ENCODE peak calls at places on chromosome 1, in six cellular contexts. J is SK-N-MC, A is Panc1, W is breast epithelium, H is endothelial cell of umbilical vein, S is K562. I is an unnamed sample.

GRCh38 chr1:54117815-54118563 is 34.8 kb downstream of the CDCP2 start:
- DNase-seq in H (no peak), J (no peak), W (no peak), A (no peak), S (no peak), I (no peak)

GRCh38 chr1:107867422-107867821 is 97.6 kb downstream of the VAV3 start:
- DNase-seq in H (no peak), W (no peak), S (no peak), J (no peak), A (no peak), I (no peak)

GRCh38 chr1:176090766-176091165 is 116.3 kb downstream of the COP1 start:
- DNase-seq in J (no peak), S (no peak), A (no peak), H (no peak), W (no peak), I (no peak)

GRCh38 chr1:171434717-171435346 is 50.5 kb upstream of the PRRC2C start:
- DNase-seq in A (no peak), W (no peak), J (peak; percentile 37), S (no peak), H (peak; percentile 84), I (no peak)

GRCh38 chr1:10696977-10697376 is 99.5 kb downstream of the CASZ1 start:
- DNase-seq in W (no peak), A (no peak), S (peak; percentile 41), J (no peak), H (no peak), I (no peak)

GRCh38 chr1:11649624-11650330 is 4.5 kb downstream of the FBXO2 start:
- DNase-seq in W (no peak), H (no peak), S (peak; percentile 41), A (no peak), J (no peak), I (no peak)

GRCh38 chr1:118918230-118918939 is 69.8 kb downstream of the TBX15 start:
- DNase-seq in S (no peak), A (no peak), W (no peak), H (no peak), J (no peak), I (no peak)

GRCh38 chr1:31587720-31588423 is 11.6 kb downstream of the TINAGL1 start:
- DNase-seq in W (no peak), H (peak; percentile 86), A (no peak), S (peak; percentile 29), J (no peak), I (peak; percentile 71)

GRCh38 chr1:62891961-62892562 is 108.1 kb downstream of the ATG4C start:
- DNase-seq in H (no peak), A (no peak), J (peak; percentile 77), S (no peak), W (no peak), I (no peak)

GRCh38 chr1:78102916-78103315 is 57.1 kb downstream of the GIPC2 start:
- DNase-seq in A (no peak), S (no peak), W (no peak), H (peak; percentile 37), J (no peak), I (no peak)

GRCh38 chr1:154945962-154946850 is 9.7 kb upstream of the PMVK start:
- DNase-seq in J (no peak), H (no peak), W (no peak), A (no peak), S (no peak), I (no peak)

GRCh38 chr1:154941332-154941995 is 4.9 kb upstream of the PMVK start:
- DNase-seq in S (no peak), A (no peak), W (no peak), H (no peak), J (no peak), I (peak; percentile 48)

GRCh38 chr1:154945160-154945961 is 8.8 kb upstream of the PMVK start:
- DNase-seq in H (no peak), J (no peak), W (no peak), A (no peak), S (no peak), I (no peak)

GRCh38 chr1:154943649-154944421 is 7.3 kb upstream of the PMVK start:
- DNase-seq in J (no peak), A (no peak), H (peak; percentile 29), S (peak; percentile 68), W (no peak), I (peak; percentile 47)

GRCh38 chr1:154944422-154945159 is 8.1 kb upstream of the PMVK start:
- DNase-seq in A (no peak), J (no peak), W (no peak), H (no peak), S (peak; percentile 39), I (no peak)
- H3K27ac ChIP-seq in A (no peak overlapping the region), J (peak overlapping the region; percentile 90), W (peak overlapping the region; percentile 58), H (no peak overlapping the region), S (peak overlapping the region; percentile 44), I (peak overlapping the region; percentile 61)

GRCh38 chr1:165047985-165048384 is 308.5 kb downstream of the LMX1A start:
- DNase-seq in H (no peak), W (no peak), J (no peak), S (no peak), A (no peak), I (no peak)

GRCh38 chr1:165053273-165053835 is 303.2 kb downstream of the LMX1A start:
- DNase-seq in S (no peak), A (no peak), H (no peak), W (no peak), J (no peak), I (no peak)

DNA sequence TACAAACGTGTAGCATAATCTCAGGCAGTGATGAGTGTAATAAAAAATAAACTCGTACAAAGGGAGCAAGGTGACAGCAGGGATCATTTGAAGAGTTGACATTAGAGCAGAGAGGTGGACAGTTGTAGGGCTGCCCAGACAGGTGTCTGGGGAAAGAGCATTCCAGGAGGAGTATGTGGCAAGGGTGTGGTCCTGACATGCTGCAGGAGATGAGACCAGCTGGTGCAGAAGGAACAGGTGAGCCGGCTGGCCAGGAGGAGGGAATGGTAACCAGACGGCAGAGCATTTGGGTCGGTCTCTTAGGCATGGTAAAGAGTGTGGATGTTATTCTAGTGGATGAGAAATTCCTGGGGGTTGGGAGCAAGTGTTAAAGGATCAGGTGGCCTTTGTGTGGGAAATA is 306.3 kb downstream of the LMX1A start:
- DNase-seq in J (no peak), H (no peak), A (no peak), W (no peak), S (no peak), I (no peak)
- TF ChIP-seq POLR2AphosphoS5 in J (no peak), H (no peak), A (no peak), W (no peak), S (no peak), I (no peak)

DNA sequence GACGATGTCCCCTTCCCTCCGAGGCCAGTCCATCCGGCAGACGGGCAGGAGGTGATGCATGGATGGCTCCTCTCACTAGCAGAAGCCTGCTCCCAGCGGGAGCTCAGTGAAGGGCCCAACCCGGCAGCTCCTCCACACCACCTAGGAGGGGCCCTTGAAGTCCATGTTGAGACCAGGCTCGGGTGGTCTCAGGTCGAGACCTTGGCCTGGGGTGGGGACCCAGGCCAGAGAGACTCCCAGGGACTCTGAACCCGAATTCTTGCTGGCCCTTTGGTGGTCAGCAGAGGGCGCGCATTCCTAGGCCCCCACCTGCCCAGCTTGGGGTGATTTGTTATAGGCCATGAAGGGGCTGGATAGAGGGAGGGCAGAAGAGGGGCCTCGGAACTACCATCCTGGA is 642 bp upstream of the NT5C1A start:
- DNase-seq in A (no peak), S (peak; percentile 67), H (peak; percentile 13), J (no peak), W (no peak), I (no peak)
- H3K27ac ChIP-seq in A (no peak overlapping the region), S (no peak overlapping the region), H (no peak overlapping the region), J (no peak overlapping the region), W (no peak overlapping the region), I (no peak overlapping the region)

DNA sequence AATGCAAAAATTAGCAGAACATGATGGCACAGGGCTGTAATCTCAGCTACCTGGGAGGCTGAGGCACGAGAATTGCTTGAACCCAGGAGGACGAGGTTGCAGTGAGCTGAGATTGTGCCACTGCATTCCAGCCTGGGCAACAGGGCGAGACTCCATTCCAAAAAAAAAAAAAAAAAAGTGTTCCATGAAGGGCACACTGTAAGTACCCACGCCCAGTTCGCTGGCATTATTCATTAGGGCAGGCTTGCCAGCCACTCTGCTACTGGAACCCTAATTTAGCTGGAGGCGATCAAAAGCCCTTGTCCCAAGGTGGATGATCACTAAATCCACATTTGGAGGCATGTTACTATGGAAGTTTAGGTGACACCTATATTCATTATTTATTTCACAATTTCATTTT is 5.0 kb downstream of the IFNLR1 start:
- DNase-seq in W (no peak), A (no peak), H (no peak), S (no peak), J (no peak), I (no peak)
- TF ChIP-seq POLR2AphosphoS5 in W (no peak), A (no peak), H (no peak), S (no peak), J (no peak), I (no peak)

GRCh38 chr1:40802078-40803075 is 18.8 kb downstream of the KCNQ4 start:
- DNase-seq in A (no peak), H (peak; percentile 74), W (peak; percentile 80), S (peak; percentile 95), J (no peak), I (peak; percentile 91)
- H3K27ac ChIP-seq in A (peak overlapping the region; percentile 71), H (no peak overlapping the region), W (peak overlapping the region; percentile 66), S (peak overlapping the region; percentile 76), J (peak overlapping the region; percentile 53), I (peak overlapping the region; percentile 74)

GRCh38 chr1:89198081-89198480 is 661 bp downstream of the GBP4 start:
- DNase-seq in H (peak; percentile 2), W (no peak), A (no peak), S (no peak), J (no peak), I (no peak)
- TF ChIP-seq POLR2AphosphoS5 in H (no peak), W (no peak), A (no peak), S (no peak), J (no peak), I (no peak)

GRCh38 chr1:211647666-211648065 is 27.8 kb downstream of the NEK2 start:
- DNase-seq in W (no peak), H (no peak), J (no peak), A (no peak), S (no peak), I (no peak)
- H3K27ac ChIP-seq in W (peak overlapping the region; percentile 41), H (peak overlapping the region; percentile 51), J (no peak overlapping the region), A (peak overlapping the region; percentile 64), S (no peak overlapping the region), I (no peak overlapping the region)

GRCh38 chr1:223747838-223748335 is 35.5 kb downstream of the CAPN2 start:
- DNase-seq in S (no peak), W (no peak), A (no peak), J (no peak), H (peak; percentile 55), I (peak; percentile 74)

GRCh38 chr1:223750730-223751572 is 38.6 kb downstream of the CAPN2 start:
- DNase-seq in H (no peak), S (no peak), J (no peak), W (no peak), A (no peak), I (no peak)

GRCh38 chr1:223745731-223746130 is 33.4 kb downstream of the CAPN2 start:
- DNase-seq in W (no peak), J (no peak), H (no peak), S (no peak), A (no peak), I (no peak)

GRCh38 chr1:223748405-223748772 is 36.0 kb downstream of the CAPN2 start:
- DNase-seq in W (no peak), H (peak; percentile 52), S (no peak), J (no peak), A (no peak), I (no peak)

GRCh38 chr1:223748773-223749733 is 36.7 kb downstream of the CAPN2 start:
- DNase-seq in J (no peak), H (peak; percentile 62), A (no peak), W (peak; percentile 63), S (peak; percentile 77), I (peak; percentile 78)
- TF ChIP-seq POLR2AphosphoS5 in J (no peak), H (peak; percentile 11), A (no peak), W (no peak), S (no peak), I (no peak)